ENCODE peak calls at places on chromosomes 6 and 20, in seven cellular contexts. One of them, this sample, is unnamed.

GRCh38 chr6:97186416-97186999 is 96.5 kb downstream of the MMS22L start:
- DNase-seq in NCI-H345: peak
- DNase-seq in T-helper 9 cell: peak
- DNase-seq in Daoy: peak
- DNase-seq in cardiac muscle cell: peak
- DNase-seq in activated CD8-positive, alpha-beta memory T cell treated with anti-CD3 and anti-CD28 coated beads for 48 hours: peak
- DNase-seq in Ammon's horn: peak
- DNase-seq in this sample: peak

GRCh38 chr20:19552144-19552895 is 205.7 kb upstream of the RIN2 start:
- DNase-seq in NCI-H345: peak
- DNase-seq in T-helper 9 cell: no peak
- DNase-seq in Daoy: peak
- DNase-seq in cardiac muscle cell: peak
- DNase-seq in activated CD8-positive, alpha-beta memory T cell treated with anti-CD3 and anti-CD28 coated beads for 48 hours: no peak
- DNase-seq in Ammon's horn: peak
- DNase-seq in this sample: no peak

GRCh38 chr6:154403803-154404202 is 47.2 kb upstream of the IPCEF1 start:
- DNase-seq in NCI-H345: peak
- DNase-seq in T-helper 9 cell: no peak
- DNase-seq in Daoy: peak
- DNase-seq in cardiac muscle cell: no peak
- DNase-seq in activated CD8-positive, alpha-beta memory T cell treated with anti-CD3 and anti-CD28 coated beads for 48 hours: no peak
- DNase-seq in Ammon's horn: peak
- DNase-seq in this sample: no peak

GRCh38 chr20:17822039-17822438 is 122.3 kb downstream of the BANF2 start:
- DNase-seq in NCI-H345: no peak
- DNase-seq in T-helper 9 cell: no peak
- DNase-seq in Daoy: no peak
- DNase-seq in cardiac muscle cell: no peak
- DNase-seq in activated CD8-positive, alpha-beta memory T cell treated with anti-CD3 and anti-CD28 coated beads for 48 hours: no peak
- DNase-seq in Ammon's horn: no peak
- DNase-seq in this sample: no peak

GRCh38 chr6:106163966-106164877 is 78.1 kb downstream of the PRDM1 start:
- DNase-seq in NCI-H345: no peak
- DNase-seq in T-helper 9 cell: peak
- DNase-seq in Daoy: peak
- DNase-seq in cardiac muscle cell: no peak
- DNase-seq in activated CD8-positive, alpha-beta memory T cell treated with anti-CD3 and anti-CD28 coated beads for 48 hours: peak
- DNase-seq in Ammon's horn: peak
- DNase-seq in this sample: peak

GRCh38 chr20:29878777-29879442 is 1378.6 kb upstream of the DEFB115 start:
- DNase-seq in NCI-H345: no peak
- DNase-seq in T-helper 9 cell: no peak
- DNase-seq in Daoy: peak
- DNase-seq in cardiac muscle cell: no peak
- DNase-seq in activated CD8-positive, alpha-beta memory T cell treated with anti-CD3 and anti-CD28 coated beads for 48 hours: no peak
- DNase-seq in Ammon's horn: no peak
- DNase-seq in this sample: no peak

GRCh38 chr6:165611294-165611693 is 51.7 kb downstream of the PDE10A start:
- DNase-seq in NCI-H345: no peak
- DNase-seq in T-helper 9 cell: no peak
- DNase-seq in Daoy: no peak
- DNase-seq in cardiac muscle cell: no peak
- DNase-seq in activated CD8-positive, alpha-beta memory T cell treated with anti-CD3 and anti-CD28 coated beads for 48 hours: no peak
- DNase-seq in Ammon's horn: peak
- DNase-seq in this sample: no peak

GRCh38 chr20:41408131-41408789 is 41.6 kb upstream of the EMILIN3 start:
- DNase-seq in NCI-H345: no peak
- DNase-seq in T-helper 9 cell: no peak
- DNase-seq in Daoy: no peak
- DNase-seq in cardiac muscle cell: no peak
- DNase-seq in activated CD8-positive, alpha-beta memory T cell treated with anti-CD3 and anti-CD28 coated beads for 48 hours: no peak
- DNase-seq in Ammon's horn: no peak
- DNase-seq in this sample: peak

GRCh38 chr6:137261393-137262154 is 42.4 kb upstream of the IFNGR1 start:
- DNase-seq in NCI-H345: no peak
- DNase-seq in T-helper 9 cell: no peak
- DNase-seq in Daoy: peak
- DNase-seq in cardiac muscle cell: no peak
- DNase-seq in activated CD8-positive, alpha-beta memory T cell treated with anti-CD3 and anti-CD28 coated beads for 48 hours: no peak
- DNase-seq in Ammon's horn: no peak
- DNase-seq in this sample: no peak

GRCh38 chr6:90159452-90159851 is 137.2 kb downstream of the BACH2 start:
- DNase-seq in NCI-H345: no peak
- DNase-seq in T-helper 9 cell: no peak
- DNase-seq in Daoy: no peak
- DNase-seq in cardiac muscle cell: no peak
- DNase-seq in activated CD8-positive, alpha-beta memory T cell treated with anti-CD3 and anti-CD28 coated beads for 48 hours: no peak
- DNase-seq in Ammon's horn: no peak
- DNase-seq in this sample: no peak

GRCh38 chr6:169689247-169689646 is 12.6 kb downstream of the WDR27 start:
- DNase-seq in NCI-H345: no peak
- DNase-seq in T-helper 9 cell: no peak
- DNase-seq in Daoy: peak
- DNase-seq in cardiac muscle cell: no peak
- DNase-seq in activated CD8-positive, alpha-beta memory T cell treated with anti-CD3 and anti-CD28 coated beads for 48 hours: no peak
- DNase-seq in Ammon's horn: no peak
- DNase-seq in this sample: no peak

GRCh38 chr6:52517502-52518278 is 59.2 kb downstream of the TRAM2 start:
- DNase-seq in NCI-H345: no peak
- DNase-seq in T-helper 9 cell: no peak
- DNase-seq in Daoy: peak
- DNase-seq in cardiac muscle cell: no peak
- DNase-seq in activated CD8-positive, alpha-beta memory T cell treated with anti-CD3 and anti-CD28 coated beads for 48 hours: no peak
- DNase-seq in Ammon's horn: peak
- DNase-seq in this sample: no peak

GRCh38 chr6:17780071-17780470 is 73.3 kb upstream of the NUP153 start:
- DNase-seq in NCI-H345: no peak
- DNase-seq in T-helper 9 cell: no peak
- DNase-seq in Daoy: no peak
- DNase-seq in cardiac muscle cell: peak
- DNase-seq in activated CD8-positive, alpha-beta memory T cell treated with anti-CD3 and anti-CD28 coated beads for 48 hours: no peak
- DNase-seq in Ammon's horn: no peak
- DNase-seq in this sample: no peak

GRCh38 chr20:1269850-1270249 is 3.8 kb downstream of the SNPH start:
- DNase-seq in NCI-H345: no peak
- DNase-seq in T-helper 9 cell: no peak
- DNase-seq in Daoy: no peak
- DNase-seq in cardiac muscle cell: no peak
- DNase-seq in activated CD8-positive, alpha-beta memory T cell treated with anti-CD3 and anti-CD28 coated beads for 48 hours: no peak
- DNase-seq in Ammon's horn: no peak
- DNase-seq in this sample: no peak

GRCh38 chr6:103273048-103273447 is 1586.7 kb downstream of the HACE1 start:
- DNase-seq in NCI-H345: peak
- DNase-seq in T-helper 9 cell: no peak
- DNase-seq in Daoy: no peak
- DNase-seq in cardiac muscle cell: peak
- DNase-seq in activated CD8-positive, alpha-beta memory T cell treated with anti-CD3 and anti-CD28 coated beads for 48 hours: no peak
- DNase-seq in Ammon's horn: peak
- DNase-seq in this sample: peak

GRCh38 chr6:169880516-169880915 is 129.1 kb downstream of the ERMARD start:
- DNase-seq in NCI-H345: no peak
- DNase-seq in T-helper 9 cell: no peak
- DNase-seq in Daoy: no peak
- DNase-seq in cardiac muscle cell: no peak
- DNase-seq in activated CD8-positive, alpha-beta memory T cell treated with anti-CD3 and anti-CD28 coated beads for 48 hours: no peak
- DNase-seq in Ammon's horn: no peak
- DNase-seq in this sample: no peak

GRCh38 chr6:151014404-151015150 is 149.1 kb downstream of the MTHFD1L start:
- DNase-seq in NCI-H345: peak
- DNase-seq in T-helper 9 cell: peak
- DNase-seq in Daoy: peak
- DNase-seq in cardiac muscle cell: peak
- DNase-seq in activated CD8-positive, alpha-beta memory T cell treated with anti-CD3 and anti-CD28 coated beads for 48 hours: no peak
- DNase-seq in Ammon's horn: peak
- DNase-seq in this sample: peak

GRCh38 chr20:45138451-45139300 is 14.4 kb upstream of the WFDC12 start:
- DNase-seq in NCI-H345: peak
- DNase-seq in T-helper 9 cell: peak
- DNase-seq in Daoy: peak
- DNase-seq in cardiac muscle cell: peak
- DNase-seq in activated CD8-positive, alpha-beta memory T cell treated with anti-CD3 and anti-CD28 coated beads for 48 hours: peak
- DNase-seq in Ammon's horn: no peak
- DNase-seq in this sample: no peak

GRCh38 chr6:20564777-20565176 is 30.5 kb downstream of the CDKAL1 start:
- DNase-seq in NCI-H345: no peak
- DNase-seq in T-helper 9 cell: no peak
- DNase-seq in Daoy: no peak
- DNase-seq in cardiac muscle cell: no peak
- DNase-seq in activated CD8-positive, alpha-beta memory T cell treated with anti-CD3 and anti-CD28 coated beads for 48 hours: no peak
- DNase-seq in Ammon's horn: no peak
- DNase-seq in this sample: no peak

GRCh38 chr6:8041933-8042583 is 22.1 kb downstream of the BLOC1S5 start:
- DNase-seq in NCI-H345: no peak
- DNase-seq in T-helper 9 cell: no peak
- DNase-seq in Daoy: no peak
- DNase-seq in cardiac muscle cell: no peak
- DNase-seq in activated CD8-positive, alpha-beta memory T cell treated with anti-CD3 and anti-CD28 coated beads for 48 hours: no peak
- DNase-seq in Ammon's horn: no peak
- DNase-seq in this sample: no peak

GRCh38 chr6:5684320-5684719 is 322.4 kb downstream of the NRN1 start:
- DNase-seq in NCI-H345: peak
- DNase-seq in T-helper 9 cell: no peak
- DNase-seq in Daoy: no peak
- DNase-seq in cardiac muscle cell: no peak
- DNase-seq in activated CD8-positive, alpha-beta memory T cell treated with anti-CD3 and anti-CD28 coated beads for 48 hours: no peak
- DNase-seq in Ammon's horn: no peak
- DNase-seq in this sample: no peak

GRCh38 chr20:33028875-33029274 is 2.6 kb upstream of the BPIFB6 start:
- DNase-seq in NCI-H345: no peak
- DNase-seq in T-helper 9 cell: no peak
- DNase-seq in Daoy: no peak
- DNase-seq in cardiac muscle cell: no peak
- DNase-seq in activated CD8-positive, alpha-beta memory T cell treated with anti-CD3 and anti-CD28 coated beads for 48 hours: no peak
- DNase-seq in Ammon's horn: no peak
- DNase-seq in this sample: no peak

GRCh38 chr6:157106487-157106886 is 216.8 kb downstream of the TMEM242 start:
- DNase-seq in NCI-H345: no peak
- DNase-seq in T-helper 9 cell: no peak
- DNase-seq in Daoy: peak
- DNase-seq in cardiac muscle cell: no peak
- DNase-seq in activated CD8-positive, alpha-beta memory T cell treated with anti-CD3 and anti-CD28 coated beads for 48 hours: no peak
- DNase-seq in Ammon's horn: no peak
- DNase-seq in this sample: no peak

GRCh38 chr20:18001131-18001921 is 32.5 kb downstream of the MGME1 start:
- DNase-seq in NCI-H345: no peak
- DNase-seq in T-helper 9 cell: no peak
- DNase-seq in Daoy: peak
- DNase-seq in cardiac muscle cell: no peak
- DNase-seq in activated CD8-positive, alpha-beta memory T cell treated with anti-CD3 and anti-CD28 coated beads for 48 hours: no peak
- DNase-seq in Ammon's horn: peak
- DNase-seq in this sample: peak

GRCh38 chr6:157173756-157174155 is 149.6 kb downstream of the TMEM242 start:
- DNase-seq in NCI-H345: no peak
- DNase-seq in T-helper 9 cell: no peak
- DNase-seq in Daoy: no peak
- DNase-seq in cardiac muscle cell: no peak
- DNase-seq in activated CD8-positive, alpha-beta memory T cell treated with anti-CD3 and anti-CD28 coated beads for 48 hours: no peak
- DNase-seq in Ammon's horn: no peak
- DNase-seq in this sample: no peak

GRCh38 chr6:99814230-99814928 is 179.6 kb downstream of the MCHR2 start:
- DNase-seq in NCI-H345: no peak
- DNase-seq in T-helper 9 cell: no peak
- DNase-seq in Daoy: no peak
- DNase-seq in cardiac muscle cell: no peak
- DNase-seq in activated CD8-positive, alpha-beta memory T cell treated with anti-CD3 and anti-CD28 coated beads for 48 hours: no peak
- DNase-seq in Ammon's horn: no peak
- DNase-seq in this sample: no peak

GRCh38 chr6:4656106-4656505 is 120.1 kb upstream of the CDYL start:
- DNase-seq in NCI-H345: no peak
- DNase-seq in T-helper 9 cell: no peak
- DNase-seq in Daoy: no peak
- DNase-seq in cardiac muscle cell: no peak
- DNase-seq in activated CD8-positive, alpha-beta memory T cell treated with anti-CD3 and anti-CD28 coated beads for 48 hours: no peak
- DNase-seq in Ammon's horn: no peak
- DNase-seq in this sample: no peak

GRCh38 chr20:50572922-50573777 is 63.0 kb downstream of the PTPN1 start:
- DNase-seq in NCI-H345: peak
- DNase-seq in T-helper 9 cell: no peak
- DNase-seq in Daoy: no peak
- DNase-seq in cardiac muscle cell: peak
- DNase-seq in activated CD8-positive, alpha-beta memory T cell treated with anti-CD3 and anti-CD28 coated beads for 48 hours: no peak
- DNase-seq in Ammon's horn: peak
- DNase-seq in this sample: peak

GRCh38 chr6:74671558-74672025 is 534.3 kb downstream of the COL12A1 start:
- DNase-seq in NCI-H345: no peak
- DNase-seq in T-helper 9 cell: no peak
- DNase-seq in Daoy: no peak
- DNase-seq in cardiac muscle cell: no peak
- DNase-seq in activated CD8-positive, alpha-beta memory T cell treated with anti-CD3 and anti-CD28 coated beads for 48 hours: no peak
- DNase-seq in Ammon's horn: no peak
- DNase-seq in this sample: no peak

GRCh38 chr6:169159331-169159730 is 94.3 kb downstream of the THBS2 start:
- DNase-seq in NCI-H345: no peak
- DNase-seq in T-helper 9 cell: no peak
- DNase-seq in Daoy: no peak
- DNase-seq in cardiac muscle cell: no peak
- DNase-seq in activated CD8-positive, alpha-beta memory T cell treated with anti-CD3 and anti-CD28 coated beads for 48 hours: no peak
- DNase-seq in Ammon's horn: no peak
- DNase-seq in this sample: no peak

This sample was measured in G401.